ENCODE peak calls at places on chromosomes 6 and 20, in ten cellular contexts. F, I, K, X, O, M, D, J, P and Q are unnamed samples.

GRCh38 chr6:72111611-72112010 is 225.3 kb downstream of the RIMS1 start:
- DNase-seq in I (no peak), P (no peak), M (no peak), F (no peak), X (no peak), J (no peak), K (no peak), D (no peak), O (no peak), Q (no peak)

GRCh38 chr6:131368077-131368911 is 204.7 kb upstream of the ARG1 start:
- DNase-seq in D (no peak), J (peak; percentile 61), X (peak; percentile 49), F (no peak), P (no peak), O (peak; percentile 13), I (no peak), K (no peak), M (no peak), Q (no peak)

GRCh38 chr20:36098364-36098763 is 56.2 kb upstream of the EPB41L1 start:
- DNase-seq in D (no peak), I (no peak), O (no peak), M (no peak), P (no peak), J (no peak), X (peak; percentile 31), K (no peak), F (no peak), Q (peak; percentile 67)

GRCh38 chr6:109653264-109653663 is 37.7 kb downstream of the AK9 start:
- DNase-seq in K (no peak), I (no peak), M (no peak), P (no peak), O (no peak), F (no peak), X (no peak), D (no peak), J (no peak), Q (no peak)

GRCh38 chr6:119348308-119349040 is 1.1 kb downstream of the MAN1A1 start:
- DNase-seq in D (no peak), I (no peak), J (peak; percentile 51), M (peak; percentile 44), P (no peak), O (peak; percentile 36), K (peak; percentile 53), X (peak; percentile 29), F (peak; percentile 45), Q (no peak)

GRCh38 chr6:32969685-32970412 is 1.5 kb downstream of the BRD2 start:
- DNase-seq in P (peak; percentile 99), J (peak; percentile 76), O (peak; percentile 83), K (peak; percentile 79), M (peak; percentile 71), I (no peak), F (peak; percentile 75), D (peak; percentile 62), X (peak; percentile 96), Q (peak; percentile 72)

GRCh38 chr6:107843400-107843799 is 19.3 kb upstream of the SCML4 start:
- DNase-seq in K (no peak), J (no peak), D (no peak), P (no peak), O (no peak), X (no peak), I (no peak), M (no peak), F (no peak), Q (no peak)

GRCh38 chr20:63854069-63854765 is 7.1 kb upstream of the ABHD16B start:
- DNase-seq in F (no peak), X (no peak), J (no peak), O (peak; percentile 58), M (no peak), D (no peak), I (no peak), P (no peak), K (no peak), Q (peak; percentile 71)

GRCh38 chr20:5282561-5282960 is 34.2 kb downstream of the PROKR2 start:
- DNase-seq in K (no peak), P (no peak), X (no peak), D (no peak), J (no peak), F (no peak), M (no peak), I (no peak), O (no peak), Q (no peak)

GRCh38 chr6:52736145-52736544 is 27.1 kb downstream of the GSTA2 start:
- DNase-seq in D (no peak), P (no peak), X (no peak), O (no peak), I (no peak), K (no peak), F (no peak), J (no peak), M (no peak), Q (no peak)
- TF ChIP-seq CTCF in D (no peak), P (no peak), X (no peak), O (no peak), I (no peak), K (no peak), F (no peak), J (no peak), M (no peak), Q (no peak)

GRCh38 chr6:168132531-168133184 is 53.6 kb upstream of the FRMD1 start:
- DNase-seq in D (no peak), P (peak; percentile 47), O (peak; percentile 45), F (peak; percentile 60), J (no peak), I (no peak), X (peak; percentile 63), M (no peak), K (peak; percentile 68), Q (no peak)
- TF ChIP-seq CTCF in D (no peak), P (peak; percentile 48), O (no peak), F (no peak), J (peak; percentile 60), I (no peak), X (peak; percentile 52), M (no peak), K (peak; percentile 40), Q (no peak)

GRCh38 chr6:130148181-130148580 is 74.6 kb downstream of the SAMD3 start:
- DNase-seq in P (peak; percentile 3), M (no peak), O (no peak), I (no peak), F (no peak), K (no peak), D (no peak), J (no peak), X (no peak), Q (no peak)
- TF ChIP-seq CTCF in P (peak; percentile 41), M (no peak), O (no peak), I (peak; percentile 18), F (peak; percentile 21), K (peak; percentile 19), D (no peak), J (peak; percentile 19), X (peak; percentile 23), Q (peak; percentile 36)

GRCh38 chr6:15758631-15759215 is 95.9 kb upstream of the DTNBP1 start:
- DNase-seq in J (no peak), O (no peak), I (no peak), M (no peak), K (no peak), P (no peak), D (no peak), F (no peak), X (no peak), Q (no peak)

GRCh38 chr6:15752820-15753219 is 90.0 kb upstream of the DTNBP1 start:
- DNase-seq in F (no peak), J (no peak), O (no peak), K (peak; percentile 46), D (no peak), M (no peak), X (no peak), P (no peak), I (no peak), Q (no peak)

GRCh38 chr6:15754035-15754705 is 91.3 kb upstream of the DTNBP1 start:
- DNase-seq in D (no peak), F (no peak), O (no peak), M (no peak), P (peak; percentile 23), I (no peak), X (peak; percentile 40), J (no peak), K (no peak), Q (no peak)

GRCh38 chr6:15754706-15755079 is 91.9 kb upstream of the DTNBP1 start:
- DNase-seq in K (no peak), J (no peak), F (no peak), O (no peak), X (no peak), M (no peak), D (no peak), I (no peak), P (no peak), Q (no peak)

GRCh38 chr6:15755555-15755954 is 92.7 kb upstream of the DTNBP1 start:
- DNase-seq in O (no peak), I (no peak), F (no peak), X (no peak), M (no peak), P (no peak), J (no peak), K (no peak), D (no peak), Q (no peak)
- TF ChIP-seq CTCF in O (no peak), I (no peak), F (no peak), X (no peak), M (no peak), P (no peak), J (no peak), K (no peak), D (no peak), Q (no peak)

GRCh38 chr20:16671753-16672152 is 58.1 kb upstream of the SNRPB2 start:
- DNase-seq in D (no peak), M (no peak), I (no peak), J (no peak), O (no peak), X (no peak), F (no peak), K (no peak), P (no peak), Q (no peak)

GRCh38 chr20:16662462-16662861 is 67.4 kb upstream of the SNRPB2 start:
- DNase-seq in K (no peak), D (no peak), J (no peak), O (no peak), I (no peak), F (no peak), X (no peak), P (no peak), M (no peak), Q (no peak)

GRCh38 chr20:16661738-16662137 is 68.1 kb upstream of the SNRPB2 start:
- DNase-seq in F (no peak), M (no peak), K (no peak), O (no peak), D (no peak), I (no peak), J (no peak), P (no peak), X (no peak), Q (no peak)

GRCh38 chr20:16664031-16664430 is 65.8 kb upstream of the SNRPB2 start:
- DNase-seq in X (no peak), P (no peak), I (peak; percentile 32), K (no peak), O (no peak), F (no peak), J (no peak), D (no peak), M (no peak), Q (no peak)

GRCh38 chr20:16666272-16666671 is 63.6 kb upstream of the SNRPB2 start:
- DNase-seq in M (no peak), K (no peak), I (no peak), F (no peak), O (no peak), P (peak; percentile 15), X (no peak), J (no peak), D (no peak), Q (no peak)
- TF ChIP-seq CTCF in M (no peak), K (no peak), I (no peak), F (peak; percentile 30), O (no peak), P (peak; percentile 42), X (no peak), J (no peak), D (no peak), Q (no peak)